ENCODE peak calls at places on chromosomes 16 and 17, in four cellular contexts. C is A549, J is HepG2, F is K562. Z is an unnamed sample.

GRCh38 chr17:4953461-4953961 is 2.6 kb downstream of the ENO3 start:
- DNase-seq in C (no peak), J (no peak), F (no peak), Z (no peak)

GRCh38 chr17:70780031-70780430 is 610.7 kb downstream of the KCNJ2 start:
- DNase-seq in C (no peak), J (no peak), F (no peak), Z (no peak)

GRCh38 chr17:68315930-68316329 is 24.6 kb downstream of the ARSG start:
- DNase-seq in C (no peak), J (no peak), F (no peak), Z (no peak)

GRCh38 chr16:17404903-17405691 is 65.7 kb downstream of the XYLT1 start:
- DNase-seq in C (no peak), J (no peak), F (no peak), Z (no peak)

GRCh38 chr16:78675312-78675711 is 575.9 kb downstream of the WWOX start:
- DNase-seq in C (no peak), J (peak), F (no peak), Z (no peak)

GRCh38 chr17:75487351-75488070 is 27.8 kb downstream of the CASKIN2 start:
- DNase-seq in C (no peak), J (no peak), F (peak), Z (no peak)

GRCh38 chr16:89324056-89325010 is 106.8 kb downstream of the ZNF778 start:
- DNase-seq in C (no peak), J (no peak), F (no peak), Z (peak)

GRCh38 chr16:66936462-66936861 is 1.1 kb downstream of the CES2 start:
- DNase-seq in C (no peak), J (no peak), F (no peak), Z (no peak)

GRCh38 chr17:45971698-45972141 is 27.3 kb upstream of the STH start:
- DNase-seq in C (no peak), J (no peak), F (peak), Z (no peak)

GRCh38 chr17:73639926-73640325 is 4.3 kb downstream of the SDK2 start:
- DNase-seq in C (no peak), J (peak), F (no peak), Z (no peak)

GRCh38 chr16:12515771-12516170 is 287.9 kb downstream of the CPPED1 start:
- DNase-seq in C (no peak), J (no peak), F (no peak), Z (no peak)

GRCh38 chr16:56950051-56950450 is 11.7 kb upstream of the CETP start:
- DNase-seq in C (no peak), J (no peak), F (no peak), Z (no peak)

GRCh38 chr17:68576811-68577551 is 24.2 kb downstream of the FAM20A start:
- DNase-seq in C (no peak), J (no peak), F (no peak), Z (no peak)

GRCh38 chr17:76130473-76130872 is 10.6 kb downstream of the FOXJ1 start:
- DNase-seq in C (no peak), J (no peak), F (no peak), Z (no peak)

GRCh38 chr17:82231562-82232321 is 2.9 kb downstream of the SLC16A3 start:
- DNase-seq in C (peak), J (peak), F (peak), Z (no peak)

GRCh38 chr16:4298761-4299522 is 16.9 kb upstream of the GLIS2 start:
- DNase-seq in C (peak), J (no peak), F (peak), Z (no peak)

GRCh38 chr17:82693168-82693867 is 5.2 kb downstream of the RAB40B start:
- DNase-seq in C (no peak), J (no peak), F (no peak), Z (no peak)

GRCh38 chr17:73232587-73233373 is 28.9 kb downstream of the CPSF4L start:
- DNase-seq in C (peak), J (no peak), F (no peak), Z (no peak)

GRCh38 chr17:64020068-64020766 is at the start of gene ICAM2:
- DNase-seq in C (no peak), J (no peak), F (no peak), Z (peak)

GRCh38 chr17:53150101-53150698 is 672.5 kb upstream of the KIF2B start:
- DNase-seq in C (no peak), J (peak), F (no peak), Z (no peak)

GRCh38 chr16:8720080-8720966 is 45.9 kb downstream of the ABAT start:
- DNase-seq in C (no peak), J (peak), F (no peak), Z (no peak)

GRCh38 chr17:68424861-68425260 is 32.4 kb downstream of the WIPI1 start:
- DNase-seq in C (no peak), J (no peak), F (no peak), Z (no peak)

GRCh38 chr16:84050316-84050715 is 7.7 kb upstream of the SLC38A8 start:
- DNase-seq in C (no peak), J (no peak), F (no peak), Z (no peak)

GRCh38 chr17:47862621-47863440 is 11.9 kb upstream of the SP6 start:
- DNase-seq in C (peak), J (no peak), F (no peak), Z (no peak)

GRCh38 chr16:78607465-78607864 is 508.0 kb downstream of the WWOX start:
- DNase-seq in C (no peak), J (no peak), F (no peak), Z (no peak)

GRCh38 chr16:66953462-66954096 is 7.5 kb upstream of the CES3 start:
- DNase-seq in C (no peak), J (no peak), F (no peak), Z (no peak)

GRCh38 chr17:9200197-9200662 is 178.9 kb downstream of the NTN1 start:
- DNase-seq in C (no peak), J (no peak), F (no peak), Z (no peak)

GRCh38 chr17:41528959-41529353 is 848 bp upstream of the KRT19 start:
- DNase-seq in C (no peak), J (no peak), F (no peak), Z (no peak)

GRCh38 chr17:41531993-41532392 is 3.9 kb upstream of the KRT19 start:
- DNase-seq in C (no peak), J (no peak), F (no peak), Z (no peak)

GRCh38 chr17:41530062-41531048 is 2.2 kb upstream of the KRT19 start:
- DNase-seq in C (peak), J (peak), F (peak), Z (no peak)

GRCh38 chr17:41527076-41528023 is 758 bp downstream of the KRT19 start:
- DNase-seq in C (no peak), J (no peak), F (peak), Z (no peak)

GRCh38 chr17:41529491-41529915 is 1.4 kb upstream of the KRT19 start:
- DNase-seq in C (no peak), J (no peak), F (no peak), Z (no peak)
- TF ChIP-seq POLR2AphosphoS2 in C (no peak), J (no peak), F (no peak), Z (no peak)

DNA sequence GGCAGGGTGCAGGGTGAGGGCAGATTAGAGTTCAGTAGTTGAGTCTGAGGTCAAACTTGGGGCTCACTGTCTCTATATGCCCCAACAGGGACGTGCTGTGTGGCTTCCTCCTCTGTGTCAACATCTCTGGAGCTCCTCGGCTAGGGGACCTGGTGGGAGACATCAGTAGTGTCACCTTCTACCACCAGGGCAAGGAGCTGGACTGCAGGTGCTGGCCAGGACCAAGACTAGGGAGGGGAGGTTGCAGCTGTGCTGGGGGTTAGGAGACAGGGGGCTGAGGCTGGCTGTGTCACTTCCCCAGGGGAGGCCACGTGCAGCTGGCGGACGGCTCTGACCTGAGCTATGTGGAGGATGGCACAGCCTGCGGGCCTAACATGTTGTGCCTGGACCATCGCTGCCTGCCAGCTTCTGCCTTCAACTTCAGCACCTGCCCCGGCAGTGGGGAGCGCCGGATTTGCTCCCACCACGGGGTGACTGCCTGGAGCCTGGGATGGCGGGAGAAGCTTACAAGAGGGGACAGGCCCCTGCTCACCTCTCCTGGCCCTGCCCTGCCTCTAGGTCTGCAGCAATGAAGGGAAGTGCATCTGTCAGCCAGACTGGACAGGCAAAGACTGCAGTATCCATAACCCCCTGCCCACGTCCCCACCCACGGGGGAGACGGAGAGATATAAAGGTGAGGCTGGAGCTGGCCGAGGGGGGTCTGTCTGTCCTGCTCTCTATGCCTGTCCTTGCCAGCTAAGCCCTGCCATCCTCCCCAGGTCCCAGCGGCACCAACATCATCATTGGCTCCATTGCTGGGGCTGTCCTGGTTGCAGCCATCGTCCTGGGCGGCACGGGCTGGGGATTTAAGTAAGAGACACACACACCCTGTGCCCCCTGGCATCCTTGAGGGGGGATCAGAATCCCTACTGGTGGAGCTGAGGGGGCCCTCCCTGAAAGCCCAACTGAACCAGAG is 18.9 kb downstream of the ADAM11 start:
- DNase-seq in C (no peak), J (no peak), F (no peak), Z (no peak)
- TF ChIP-seq POLR2AphosphoS2 in C (no peak), J (no peak), F (no peak), Z (no peak)

GRCh38 chr17:22273308-22273707 is 581.0 kb downstream of the KCNJ18 start:
- DNase-seq in C (no peak), J (no peak), F (no peak), Z (no peak)
- TF ChIP-seq POLR2AphosphoS2 in C (no peak), J (no peak), F (no peak), Z (no peak)

GRCh38 chr17:31903401-31903800 is 1.9 kb upstream of the UTP6 start:
- DNase-seq in C (no peak), J (no peak), F (no peak), Z (no peak)

GRCh38 chr17:31908386-31908785 is 6.9 kb upstream of the UTP6 start:
- DNase-seq in C (no peak), J (no peak), F (no peak), Z (no peak)

GRCh38 chr17:31902693-31903092 is 1.2 kb upstream of the UTP6 start:
- DNase-seq in C (no peak), J (no peak), F (no peak), Z (peak)

DNA sequence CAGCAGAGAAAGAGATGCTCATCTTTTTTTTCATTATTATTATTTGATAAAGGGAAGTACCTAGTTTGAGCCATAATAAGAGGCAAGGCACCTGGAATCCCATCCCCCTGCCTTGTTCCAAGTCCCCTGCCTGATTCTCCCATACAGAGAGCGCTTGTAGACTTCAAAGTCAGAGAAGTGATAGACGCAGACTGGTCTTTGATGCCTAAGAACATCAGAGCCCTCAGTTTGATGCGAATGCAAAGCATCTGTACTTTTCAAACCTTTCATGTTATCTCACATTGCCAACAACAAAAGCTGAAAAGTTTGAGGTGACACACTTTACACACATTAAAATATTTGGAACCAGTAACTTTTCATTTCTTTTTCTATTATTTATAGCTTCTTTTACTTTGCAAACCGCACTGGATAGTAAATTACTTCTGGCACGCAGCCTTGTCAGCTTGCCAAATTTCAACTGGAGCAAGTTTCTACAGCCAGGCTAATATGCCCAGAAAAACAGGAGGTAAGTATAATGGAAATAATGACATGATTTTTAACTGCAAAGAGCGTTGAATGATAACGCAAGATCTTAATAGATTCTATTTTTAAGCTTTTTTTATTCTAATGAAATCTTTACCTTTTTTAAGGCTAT is 6.0 kb upstream of the UTP6 start:
- DNase-seq in C (no peak), J (no peak), F (no peak), Z (no peak)
- TF ChIP-seq POLR2AphosphoS2 in C (no peak), J (no peak), F (no peak), Z (no peak)